ENCODE peak calls at places on chromosome 3, in five cellular contexts. E, O, B, A and Z are unnamed samples. For H3K9me3 and H3K4me1, the result is how much of the 10 kb centered on the place peaks cover.

GRCh38 chr3:99607151-99607550 is 31.2 kb upstream of the COL8A1 start:
- DNase-seq in A (no peak), B (no peak), E (no peak), O (no peak), Z (no peak)

GRCh38 chr3:16940769-16941683 is 56.3 kb downstream of the PLCL2 start:
- DNase-seq in B (no peak), A (no peak), E (no peak), O (no peak), Z (no peak)

GRCh38 chr3:179196098-179196497 is 47.9 kb downstream of the PIK3CA start:
- DNase-seq in E (peak), B (no peak), O (no peak), A (no peak), Z (no peak)

GRCh38 chr3:172106989-172107388 is 67.6 kb downstream of the FNDC3B start:
- DNase-seq in E (no peak), B (peak), O (no peak), A (no peak), Z (no peak)

GRCh38 chr3:42118762-42119361 is 27.7 kb downstream of the TRAK1 start:
- DNase-seq in B (peak), A (peak), O (peak), E (peak), Z (peak)

GRCh38 chr3:112056451-112056929 is 22.0 kb downstream of the TMPRSS7 start:
- DNase-seq in B (no peak), A (no peak), O (no peak), E (no peak), Z (no peak)

GRCh38 chr3:59655616-59656015 is 605.8 kb upstream of the CFAP20DC start:
- DNase-seq in A (no peak), B (no peak), E (no peak), O (no peak), Z (no peak)

GRCh38 chr3:105967117-105967516 is 98.3 kb upstream of the CBLB start:
- DNase-seq in E (peak), B (no peak), A (no peak), O (no peak), Z (no peak)

GRCh38 chr3:40690696-40691597 is 166.2 kb downstream of the ZNF621 start:
- DNase-seq in A (no peak), B (no peak), O (no peak), E (no peak), Z (no peak)

GRCh38 chr3:172448661-172449467 is 608 bp upstream of the GHSR start:
- DNase-seq in B (no peak), A (no peak), E (no peak), O (no peak), Z (no peak)

GRCh38 chr3:114179575-114179974 is 723 bp upstream of the DRD3 start:
- DNase-seq in E (peak), A (peak), O (no peak), B (no peak), Z (no peak)

GRCh38 chr3:149845570-149846244 is 32.7 kb downstream of the RNF13 start:
- DNase-seq in B (no peak), E (no peak), A (no peak), O (no peak), Z (no peak)

GRCh38 chr3:141147657-141148056 is 84.0 kb upstream of the PXYLP1 start:
- DNase-seq in O (peak), A (no peak), E (no peak), B (no peak), Z (peak)

GRCh38 chr3:59510576-59510975 is 460.8 kb upstream of the CFAP20DC start:
- DNase-seq in A (no peak), O (no peak), B (no peak), E (no peak), Z (no peak)

GRCh38 chr3:175704366-175705041 is 845.4 kb downstream of the NAALADL2 start:
- DNase-seq in B (no peak), O (no peak), E (no peak), A (no peak), Z (no peak)

GRCh38 chr3:123028233-123028828 is 768 bp upstream of the SEMA5B start:
- DNase-seq in A (peak), O (peak), B (peak), E (peak), Z (peak)

GRCh38 chr3:142332390-142332789 is 107.0 kb upstream of the GK5 start:
- DNase-seq in O (no peak), E (no peak), A (no peak), B (no peak), Z (no peak)

GRCh38 chr3:101179637-101180036 is 140.7 kb downstream of the IMPG2 start:
- DNase-seq in A (no peak), E (no peak), O (peak), B (no peak), Z (no peak)

GRCh38 chr3:119649764-119650163 is 10.6 kb downstream of the POPDC2 start:
- DNase-seq in B (no peak), E (no peak), A (no peak), O (no peak), Z (no peak)

GRCh38 chr3:38560996-38561717 is 65.0 kb downstream of the EXOG start:
- DNase-seq in E (no peak), A (no peak), O (no peak), B (no peak), Z (no peak)

GRCh38 chr3:62587169-62587568 is 213.8 kb upstream of the FEZF2 start:
- DNase-seq in E (peak), O (no peak), B (no peak), A (no peak), Z (no peak)

GRCh38 chr3:151135548-151136337 is 50.3 kb downstream of the MED12L start:
- DNase-seq in E (no peak), A (no peak), B (peak), O (no peak), Z (peak)

GRCh38 chr3:182565916-182566524 is 227.3 kb upstream of the ATP11B start:
- DNase-seq in B (no peak), A (no peak), E (no peak), O (no peak), Z (no peak)

GRCh38 chr3:72100626-72101187 is 315.8 kb upstream of the PROK2 start:
- DNase-seq in B (peak), E (no peak), A (no peak), O (peak), Z (no peak)

GRCh38 chr3:159892171-159892791 is 96.4 kb upstream of the IL12A start:
- DNase-seq in O (no peak), B (no peak), E (no peak), A (no peak), Z (no peak)

GRCh38 chr3:149343951-149344350 is 10.5 kb upstream of the TM4SF18 start:
- DNase-seq in O (no peak), B (no peak), A (no peak), E (no peak), Z (no peak)

GRCh38 chr3:13783556-13783955 is 96.3 kb downstream of the WNT7A start:
- DNase-seq in E (no peak), B (no peak), O (no peak), A (no peak), Z (no peak)

GRCh38 chr3:13785351-13785750 is 94.5 kb downstream of the WNT7A start:
- DNase-seq in B (no peak), E (no peak), A (no peak), O (no peak), Z (no peak)

GRCh38 chr3:13781417-13781816 is 98.5 kb downstream of the WNT7A start:
- DNase-seq in B (no peak), E (no peak), A (no peak), O (no peak), Z (no peak)

GRCh38 chr3:13780432-13781173 is 99.3 kb downstream of the WNT7A start:
- DNase-seq in O (no peak), B (no peak), E (no peak), A (no peak), Z (no peak)

DNA sequence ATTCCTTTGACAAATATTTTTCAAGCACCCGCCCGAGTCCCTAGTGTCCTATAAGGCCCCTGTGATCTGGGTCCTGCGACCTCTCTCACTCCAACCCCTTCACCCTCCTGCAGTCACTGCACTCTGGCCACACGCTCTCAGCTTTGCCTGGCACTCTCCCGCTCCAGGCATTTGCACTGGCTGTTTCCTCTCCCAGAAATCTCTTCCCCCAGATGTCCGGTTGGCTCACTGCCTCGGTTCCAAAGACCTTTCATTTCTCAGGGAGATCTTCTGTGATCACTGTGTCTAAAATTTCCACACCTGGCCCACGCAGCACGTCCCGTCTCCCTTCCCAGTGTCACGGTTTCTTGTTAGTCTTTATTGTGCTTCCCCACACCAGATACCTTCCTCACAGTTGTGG is 97.4 kb downstream of the WNT7A start:
- DNase-seq in A (no peak), B (no peak), O (no peak), E (peak), Z (no peak)
- H2AFZ ChIP-seq in A (no peak), B (no peak), O (no peak), E (no peak), Z (no peak)

GRCh38 chr3:256501-256900 is 59.9 kb downstream of the CHL1 start:
- DNase-seq in A (no peak), B (no peak), O (no peak), E (no peak), Z (no peak)

GRCh38 chr3:260911-261310 is 64.3 kb downstream of the CHL1 start:
- DNase-seq in O (no peak), A (no peak), E (no peak), B (no peak), Z (no peak)

GRCh38 chr3:257826-258225 is 61.3 kb downstream of the CHL1 start:
- DNase-seq in A (no peak), E (no peak), B (no peak), O (no peak), Z (no peak)
- H3K9me3 ChIP-seq in A (under half), E (under half), B (under half), O (under half), Z (under half)

GRCh38 chr3:13011369-13012227 is 61.6 kb downstream of the IQSEC1 start:
- DNase-seq in B (peak), E (no peak), O (no peak), A (no peak), Z (peak)
- H3K4me1 ChIP-seq in B (half or more), E (under half), O (under half), A (under half), Z (half or more)

GRCh38 chr3:86840814-86841213 is 150.1 kb downstream of the VGLL3 start:
- DNase-seq in O (no peak), B (no peak), E (no peak), A (no peak), Z (no peak)
- H2AFZ ChIP-seq in O (no peak), B (no peak), E (no peak), A (no peak), Z (no peak)

GRCh38 chr3:128858167-128858566 is 21.3 kb upstream of the ACAD9 start:
- DNase-seq in A (no peak), B (no peak), O (no peak), E (no peak), Z (no peak)
- H3K9me3 ChIP-seq in A (under half), B (under half), O (under half), E (under half), Z (under half)

GRCh38 chr3:139771331-139771730 is 93.6 kb upstream of the NMNAT3 start:
- DNase-seq in B (no peak), E (no peak), A (no peak), O (no peak), Z (no peak)

GRCh38 chr3:139778884-139779283 is 101.1 kb upstream of the NMNAT3 start:
- DNase-seq in A (no peak), E (no peak), O (no peak), B (no peak), Z (no peak)

GRCh38 chr3:139770577-139770976 is 92.8 kb upstream of the NMNAT3 start:
- DNase-seq in A (no peak), B (no peak), O (no peak), E (no peak), Z (no peak)

GRCh38 chr3:139772539-139773500 is 95.0 kb upstream of the NMNAT3 start:
- DNase-seq in E (no peak), A (no peak), B (no peak), O (no peak), Z (peak)

DNA sequence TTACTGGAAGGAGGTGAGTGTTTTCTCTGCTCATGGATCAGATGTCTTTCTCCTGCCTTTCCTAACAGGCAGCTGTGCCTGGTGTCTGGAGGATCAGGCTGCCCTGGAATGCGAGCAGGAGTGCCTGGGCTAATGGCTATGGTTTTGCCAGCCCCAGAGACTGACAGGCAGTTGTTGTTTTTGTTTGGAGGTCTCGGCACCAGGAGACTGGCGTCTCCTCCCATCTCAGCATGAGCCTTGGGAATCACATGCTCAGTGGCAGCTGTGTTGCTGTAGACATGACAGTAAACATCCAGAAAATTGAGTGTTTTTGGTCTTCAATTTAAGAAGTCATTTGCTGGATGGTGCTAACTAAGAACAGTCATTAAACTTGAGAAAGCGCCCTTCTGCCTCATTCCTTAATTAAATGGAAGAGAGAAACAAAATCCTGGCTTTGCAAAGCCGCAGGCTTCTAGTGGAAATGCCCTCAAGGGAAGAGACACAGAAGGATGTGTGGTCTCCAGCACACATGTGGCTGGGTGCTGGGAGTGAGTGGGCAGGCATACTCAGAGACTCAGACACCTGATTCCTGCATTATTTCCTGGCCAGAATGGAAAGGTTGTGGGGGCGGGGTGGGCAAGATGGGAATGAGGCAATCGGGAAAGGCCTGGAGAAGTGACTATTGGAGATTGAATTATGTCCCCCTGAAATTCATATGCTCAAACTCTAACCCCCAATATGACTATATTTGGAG is 97.0 kb upstream of the NMNAT3 start:
- DNase-seq in O (peak), B (no peak), A (no peak), E (no peak), Z (no peak)
- H3K4me1 ChIP-seq in O (under half), B (under half), A (under half), E (under half), Z (under half)

GRCh38 chr3:196220587-196220986 is 4.3 kb downstream of the SLC51A start:
- DNase-seq in B (no peak), E (no peak), O (no peak), A (no peak), Z (no peak)

GRCh38 chr3:196220991-196221390 is 4.7 kb downstream of the SLC51A start:
- DNase-seq in B (no peak), A (no peak), E (no peak), O (no peak), Z (no peak)

GRCh38 chr3:196218155-196218712 is 1.9 kb downstream of the SLC51A start:
- DNase-seq in A (no peak), O (no peak), B (no peak), E (no peak), Z (peak)

GRCh38 chr3:196219194-196219969 is 3.0 kb downstream of the SLC51A start:
- DNase-seq in A (no peak), B (no peak), O (peak), E (peak), Z (peak)

GRCh38 chr3:196219970-196220311 is 3.6 kb downstream of the SLC51A start:
- DNase-seq in E (no peak), O (peak), A (no peak), B (no peak), Z (no peak)
- H2AFZ ChIP-seq in E (no peak), O (no peak), A (no peak), B (peak), Z (no peak)

DNA sequence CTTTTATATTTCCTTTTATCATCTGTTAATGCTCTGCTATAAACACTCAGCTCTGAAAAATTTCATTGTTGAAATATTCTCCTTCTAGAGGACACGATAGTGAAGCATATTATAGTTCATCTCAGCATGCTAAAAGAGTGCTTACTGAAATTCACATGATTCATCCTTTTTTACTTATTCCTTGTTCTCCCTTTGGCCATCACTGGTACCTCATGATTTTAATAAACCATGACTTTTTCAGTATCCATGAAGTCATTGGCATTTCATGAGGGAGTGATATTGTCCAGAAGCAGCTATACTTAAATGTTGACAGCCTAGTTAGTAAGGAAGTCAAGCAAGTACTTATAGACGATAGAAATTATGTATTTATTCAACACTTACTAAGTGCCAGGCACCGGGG is 112.7 kb downstream of the PROS1 start:
- DNase-seq in A (no peak), O (no peak), B (no peak), E (no peak), Z (no peak)
- H3K9me3 ChIP-seq in A (under half), O (under half), B (under half), E (under half), Z (under half)

GRCh38 chr3:189038773-189039720 is 132.7 kb upstream of the TPRG1 start:
- DNase-seq in A (no peak), O (no peak), E (no peak), B (no peak), Z (no peak)

GRCh38 chr3:189041482-189042090 is 130.2 kb upstream of the TPRG1 start:
- DNase-seq in O (peak), B (no peak), E (peak), A (peak), Z (peak)

GRCh38 chr3:189042832-189043231 is 128.9 kb upstream of the TPRG1 start:
- DNase-seq in A (no peak), O (no peak), E (no peak), B (no peak), Z (no peak)

GRCh38 chr3:189040934-189041333 is 130.8 kb upstream of the TPRG1 start:
- DNase-seq in E (no peak), O (no peak), A (no peak), B (no peak), Z (no peak)
- H3K4me1 ChIP-seq in E (under half), O (under half), A (under half), B (under half), Z (under half)